ENCODE peak calls at places on chromosomes 5 and 9, in four cellular contexts. U is IMR-90, B is right atrium auricular region, Y is kidney tubule cell. O is an unnamed sample.

GRCh38 chr9:134765785-134766184 is 114.8 kb upstream of the FCN2 start:
- DNase-seq in B (no peak), Y (no peak), U (no peak), O (no peak)

GRCh38 chr5:180096616-180097015 is 25.1 kb upstream of the RNF130 start:
- DNase-seq in U (no peak), B (no peak), Y (no peak), O (no peak)

GRCh38 chr9:114246558-114246957 is 76.3 kb upstream of the ORM1 start:
- DNase-seq in U (peak), Y (no peak), B (no peak), O (no peak)

GRCh38 chr5:114237766-114238165 is 124.1 kb upstream of the KCNN2 start:
- DNase-seq in Y (peak), U (peak), B (no peak), O (no peak)

GRCh38 chr5:87298687-87299362 is 31.1 kb downstream of the RASA1 start:
- DNase-seq in Y (no peak), U (peak), B (no peak), O (no peak)

GRCh38 chr5:173420108-173420507 is 91.9 kb upstream of the STC2 start:
- DNase-seq in Y (no peak), B (no peak), U (no peak), O (no peak)

GRCh38 chr5:158119852-158120708 is 261.1 kb upstream of the CLINT1 start:
- DNase-seq in Y (peak), B (no peak), U (peak), O (no peak)

GRCh38 chr9:121736964-121737462 is 85.6 kb downstream of the DAB2IP start:
- DNase-seq in B (no peak), U (no peak), Y (peak), O (peak)

GRCh38 chr9:5446451-5447236 is 3.7 kb upstream of the CD274 start:
- DNase-seq in B (no peak), U (peak), Y (peak), O (no peak)

GRCh38 chr9:136052991-136053756 is 41.9 kb downstream of the NACC2 start:
- DNase-seq in U (no peak), Y (peak), B (no peak), O (no peak)

GRCh38 chr5:154756871-154757646 is 1.9 kb downstream of the LARP1 start:
- DNase-seq in U (peak), Y (peak), B (no peak), O (peak)

GRCh38 chr9:128218172-128218517 is 15.0 kb downstream of the DNM1 start:
- DNase-seq in B (no peak), Y (no peak), U (no peak), O (no peak)

GRCh38 chr5:132782101-132782500 is 5.1 kb upstream of the SEPTIN8 start:
- DNase-seq in B (no peak), Y (peak), U (peak), O (no peak)

GRCh38 chr5:156201793-156202388 is 125.1 kb upstream of the SGCD start:
- DNase-seq in B (no peak), Y (peak), U (peak), O (no peak)

GRCh38 chr9:109868222-109868621 is 88.2 kb downstream of the PALM2AKAP2 start:
- DNase-seq in U (peak), B (no peak), Y (no peak), O (no peak)

GRCh38 chr9:77554706-77555105 is 93.4 kb downstream of the GNA14 start:
- DNase-seq in B (no peak), Y (no peak), U (no peak), O (no peak)

GRCh38 chr5:169974121-169974770 is 6.0 kb downstream of the INSYN2B start:
- DNase-seq in Y (no peak), B (no peak), U (peak), O (no peak)

GRCh38 chr5:1246711-1247431 is 21.7 kb downstream of the SLC6A18 start:
- DNase-seq in U (no peak), B (no peak), Y (peak), O (no peak)

GRCh38 chr9:78997296-78997695 is 574.5 kb upstream of the TLE4 start:
- DNase-seq in Y (no peak), B (no peak), U (no peak), O (no peak)

GRCh38 chr9:131752231-131752884 is 12.5 kb upstream of the RAPGEF1 start:
- DNase-seq in B (no peak), Y (no peak), U (no peak), O (no peak)

GRCh38 chr5:41954286-41954685 is 29.2 kb downstream of the FBXO4 start:
- DNase-seq in U (no peak), Y (no peak), B (no peak), O (no peak)

GRCh38 chr5:172620506-172620905 is 20.6 kb upstream of the NEURL1B start:
- DNase-seq in B (no peak), U (no peak), Y (no peak), O (peak)

GRCh38 chr5:141597394-141597793 is 21.4 kb downstream of the DIAPH1 start:
- DNase-seq in Y (peak), B (no peak), U (no peak), O (no peak)

GRCh38 chr9:1055156-1055555 is 5.0 kb downstream of the DMRT2 start:
- DNase-seq in U (no peak), B (no peak), Y (no peak), O (no peak)

GRCh38 chr5:113283558-113283957 is 151.2 kb downstream of the TSSK1B start:
- DNase-seq in Y (peak), U (no peak), B (no peak), O (no peak)

GRCh38 chr5:100647461-100648230 is 112.5 kb downstream of the FAM174A start:
- DNase-seq in Y (peak), U (no peak), B (peak), O (peak)

GRCh38 chr5:134115806-134116175 is 1.3 kb downstream of the TCF7 start:
- DNase-seq in U (no peak), Y (no peak), B (no peak), O (no peak)

GRCh38 chr5:131996210-131997025 is 15.0 kb downstream of the ACSL6 start:
- DNase-seq in U (no peak), Y (peak), B (no peak), O (no peak)

GRCh38 chr9:93505518-93506123 is 52.2 kb upstream of the FAM120AOS start:
- DNase-seq in U (no peak), Y (no peak), B (no peak), O (no peak)

GRCh38 chr5:67652212-67652611 is 455.6 kb upstream of the CD180 start:
- DNase-seq in B (no peak), Y (no peak), U (no peak), O (no peak)

GRCh38 chr5:35194636-35195471 is 35.4 kb downstream of the PRLR start:
- DNase-seq in U (no peak), Y (no peak), B (no peak), O (peak)

GRCh38 chr5:111806753-111807152 is 49.8 kb upstream of the NREP start:
- DNase-seq in B (no peak), U (no peak), Y (no peak), O (no peak)

GRCh38 chr9:126148994-126149393 is 177.6 kb upstream of the MVB12B start:
- DNase-seq in B (peak), Y (no peak), U (no peak), O (no peak)

GRCh38 chr5:6728011-6728794 is 15.0 kb downstream of the TENT4A start:
- DNase-seq in U (no peak), Y (peak), B (no peak), O (no peak)

GRCh38 chr5:149063017-149063687 is at the start of gene SH3TC2:
- DNase-seq in U (peak), Y (peak), B (no peak), O (peak)